ENCODE peak calls at places on chromosomes 13 and 19, in eight cellular contexts. C, M, F, G, Z, W, Q and X are unnamed samples.

GRCh38 chr19:47700934-47701716 is 12.1 kb upstream of the EHD2 start:
- DNase-seq in C (no peak), M (no peak), F (no peak), G (no peak), Z (no peak), W (no peak), Q (no peak), X (no peak)

GRCh38 chr13:106911602-106912001 is 343.7 kb upstream of the ARGLU1 start:
- DNase-seq in C (no peak), M (no peak), F (no peak), G (no peak), Z (no peak), W (no peak), Q (peak), X (no peak)

GRCh38 chr19:19997656-19998268 is 41.5 kb downstream of the ZNF682 start:
- DNase-seq in C (no peak), M (no peak), F (peak), G (peak), Z (no peak), W (no peak), Q (no peak), X (no peak)

GRCh38 chr13:24540236-24541126 is 27.9 kb upstream of the PARP4 start:
- DNase-seq in C (no peak), M (no peak), F (peak), G (no peak), Z (peak), W (no peak), Q (peak), X (no peak)

GRCh38 chr13:40063743-40064142 is 408.3 kb downstream of the COG6 start:
- DNase-seq in C (no peak), M (no peak), F (no peak), G (no peak), Z (peak), W (no peak), Q (no peak), X (no peak)

GRCh38 chr19:18023596-18024212 is 15.7 kb downstream of the ARRDC2 start:
- DNase-seq in C (peak), M (no peak), F (no peak), G (no peak), Z (no peak), W (no peak), Q (peak), X (peak)

GRCh38 chr13:113009743-113010509 is 40.9 kb downstream of the MCF2L start:
- DNase-seq in C (no peak), M (no peak), F (no peak), G (no peak), Z (no peak), W (no peak), Q (peak), X (peak)

GRCh38 chr13:110757296-110757695 is 43.8 kb downstream of the ING1 start:
- DNase-seq in C (no peak), M (no peak), F (no peak), G (no peak), Z (no peak), W (no peak), Q (no peak), X (no peak)

GRCh38 chr13:70183041-70183440 is 74.8 kb upstream of the KLHL1 start:
- DNase-seq in C (no peak), M (peak), F (no peak), G (no peak), Z (no peak), W (no peak), Q (no peak), X (no peak)

GRCh38 chr19:11168568-11168967 is 13.0 kb upstream of the SPC24 start:
- DNase-seq in C (no peak), M (peak), F (no peak), G (peak), Z (peak), W (no peak), Q (peak), X (no peak)